ENCODE peak calls at places on chromosome 21, in seven cellular contexts. T is dorsolateral prefrontal cortex, V is cardiac fibroblast, M is uterus, I is astrocyte of the cerebellum, F is heart left ventricle, Q is ovary. N is an unnamed sample.

GRCh38 chr21:25560151-25560783 is 47.0 kb downstream of the MRPL39 start:
- DNase-seq in I (no peak), F (no peak), V (peak; percentile 21), Q (no peak), T (no peak), M (no peak), N (no peak)

GRCh38 chr21:43689556-43690337 is 29.2 kb upstream of the PDXK start:
- DNase-seq in V (no peak), F (no peak), Q (no peak), I (no peak), T (no peak), M (no peak), N (no peak)

GRCh38 chr21:45074048-45074817 is at the start of gene ADARB1:
- DNase-seq in Q (peak; percentile 61), V (peak; percentile 70), F (peak; percentile 68), T (peak; percentile 81), M (peak; percentile 66), I (no peak), N (peak; percentile 75)

GRCh38 chr21:38819051-38819718 is 13.5 kb downstream of the ETS2 start:
- DNase-seq in M (no peak), Q (no peak), F (no peak), V (no peak), T (no peak), I (no peak), N (no peak)

GRCh38 chr21:43918385-43918947 is 53.4 kb downstream of the AGPAT3 start:
- DNase-seq in Q (no peak), F (peak; percentile 39), T (peak; percentile 25), V (no peak), I (no peak), M (no peak), N (no peak)

GRCh38 chr21:22631066-22631465 is 1632.9 kb downstream of the NCAM2 start:
- DNase-seq in V (no peak), Q (no peak), M (no peak), T (no peak), F (no peak), I (no peak), N (no peak)

GRCh38 chr21:28186604-28187003 is 806.1 kb downstream of the LTN1 start:
- DNase-seq in I (no peak), M (no peak), F (no peak), V (no peak), Q (no peak), T (no peak), N (no peak)

GRCh38 chr21:26461500-26461899 is 111.6 kb downstream of the CYYR1 start:
- DNase-seq in V (no peak), F (no peak), M (no peak), Q (no peak), T (no peak), I (no peak), N (no peak)

GRCh38 chr21:26050857-26051256 is 119.7 kb downstream of the APP start:
- DNase-seq in Q (no peak), I (no peak), M (no peak), F (no peak), V (no peak), T (no peak), N (no peak)

GRCh38 chr21:45151484-45152115 is 77.2 kb downstream of the ADARB1 start:
- DNase-seq in I (no peak), Q (no peak), F (no peak), V (peak; percentile 38), M (no peak), T (no peak), N (no peak)

GRCh38 chr21:40507978-40508377 is 339.0 kb downstream of the DSCAM start:
- DNase-seq in M (no peak), I (peak; percentile 47), F (no peak), V (no peak), T (no peak), Q (no peak), N (no peak)

GRCh38 chr21:39050839-39051560 is 132.3 kb downstream of the PSMG1 start:
- DNase-seq in T (no peak), I (no peak), V (no peak), F (no peak), M (no peak), Q (no peak), N (no peak)

GRCh38 chr21:35635994-35636393 is 424.3 kb downstream of the SETD4 start:
- DNase-seq in I (no peak), M (no peak), T (no peak), Q (no peak), F (no peak), V (no peak), N (no peak)

GRCh38 chr21:42781981-42782722 is 97.2 kb downstream of the WDR4 start:
- DNase-seq in M (no peak), V (no peak), T (no peak), I (no peak), Q (peak; percentile 62), F (no peak), N (no peak)

GRCh38 chr21:32844653-32845443 is 73.3 kb upstream of the PAXBP1 start:
- DNase-seq in V (peak; percentile 62), M (no peak), Q (no peak), T (no peak), F (no peak), I (no peak), N (no peak)

GRCh38 chr21:40120944-40121575 is 253.8 kb downstream of the PCP4 start:
- DNase-seq in M (no peak), Q (no peak), T (no peak), V (peak; percentile 8), F (no peak), I (peak; percentile 34), N (no peak)

GRCh38 chr21:38766987-38767722 is 38.6 kb upstream of the ETS2 start:
- DNase-seq in Q (no peak), T (no peak), M (no peak), F (no peak), V (no peak), I (no peak), N (no peak)

GRCh38 chr21:43942621-43943020 is 69.5 kb upstream of the TRAPPC10 start:
- DNase-seq in F (no peak), V (no peak), T (no peak), Q (no peak), M (no peak), I (no peak), N (no peak)

GRCh38 chr21:39082656-39083376 is 100.4 kb downstream of the PSMG1 start:
- DNase-seq in I (no peak), T (no peak), V (no peak), F (no peak), Q (no peak), M (no peak), N (no peak)

GRCh38 chr21:46326110-46326703 is 2.3 kb downstream of the PCNT start:
- DNase-seq in M (no peak), V (no peak), Q (no peak), I (no peak), F (no peak), T (no peak), N (no peak)
- TF ChIP-seq CTCF in M (no peak), V (no peak), Q (no peak), I (no peak), F (no peak), T (no peak), N (peak; percentile 22)

GRCh38 chr21:17693801-17694200 is 81.1 kb upstream of the BTG3 start:
- DNase-seq in V (no peak), Q (no peak), I (no peak), M (no peak), F (no peak), T (no peak), N (no peak)

GRCh38 chr21:17690078-17690494 is 77.4 kb upstream of the BTG3 start:
- DNase-seq in I (no peak), Q (no peak), V (no peak), F (no peak), T (no peak), M (no peak), N (no peak)

GRCh38 chr21:17688912-17689874 is 76.5 kb upstream of the BTG3 start:
- DNase-seq in M (peak; percentile 85), F (peak; percentile 44), Q (peak; percentile 32), V (peak; percentile 73), I (peak; percentile 84), T (peak; percentile 45), N (no peak)
- TF ChIP-seq CTCF in M (no peak), F (no peak), Q (no peak), V (no peak), I (peak; percentile 14), T (no peak), N (peak; percentile 10)

GRCh38 chr21:36915701-36916075 is 50.8 kb downstream of the HLCS start:
- DNase-seq in I (no peak), Q (no peak), V (no peak), F (no peak), T (no peak), M (no peak), N (no peak)

GRCh38 chr21:36915014-36915700 is 51.3 kb downstream of the HLCS start:
- DNase-seq in Q (no peak), F (no peak), T (no peak), I (no peak), M (no peak), V (no peak), N (no peak)

GRCh38 chr21:36916718-36917117 is 49.8 kb downstream of the HLCS start:
- DNase-seq in F (no peak), M (no peak), V (no peak), Q (no peak), I (no peak), T (no peak), N (no peak)

GRCh38 chr21:36918291-36918690 is 48.2 kb downstream of the HLCS start:
- DNase-seq in V (no peak), I (no peak), M (no peak), F (no peak), Q (no peak), T (no peak), N (no peak)

GRCh38 chr21:36917487-36918158 is 48.8 kb downstream of the HLCS start:
- DNase-seq in I (no peak), Q (no peak), V (peak; percentile 73), T (no peak), F (no peak), M (no peak), N (no peak)
- TF ChIP-seq CTCF in I (peak; percentile 89), Q (no peak), V (peak; percentile 83), T (peak; percentile 46), F (peak; percentile 34), M (peak; percentile 24), N (peak; percentile 48)

GRCh38 chr21:37461494-37461893 is 94.9 kb downstream of the DYRK1A start:
- DNase-seq in Q (no peak), M (no peak), V (peak; percentile 34), T (no peak), F (no peak), I (no peak), N (no peak)

GRCh38 chr21:37460196-37460595 is 93.6 kb downstream of the DYRK1A start:
- DNase-seq in Q (no peak), M (no peak), F (no peak), V (no peak), T (no peak), I (no peak), N (no peak)

GRCh38 chr21:37458669-37459276 is 92.2 kb downstream of the DYRK1A start:
- DNase-seq in T (no peak), I (no peak), Q (no peak), F (no peak), M (no peak), V (no peak), N (no peak)

GRCh38 chr21:37462087-37462861 is 95.7 kb downstream of the DYRK1A start:
- DNase-seq in Q (no peak), V (no peak), F (no peak), I (no peak), M (no peak), T (no peak), N (no peak)

DNA sequence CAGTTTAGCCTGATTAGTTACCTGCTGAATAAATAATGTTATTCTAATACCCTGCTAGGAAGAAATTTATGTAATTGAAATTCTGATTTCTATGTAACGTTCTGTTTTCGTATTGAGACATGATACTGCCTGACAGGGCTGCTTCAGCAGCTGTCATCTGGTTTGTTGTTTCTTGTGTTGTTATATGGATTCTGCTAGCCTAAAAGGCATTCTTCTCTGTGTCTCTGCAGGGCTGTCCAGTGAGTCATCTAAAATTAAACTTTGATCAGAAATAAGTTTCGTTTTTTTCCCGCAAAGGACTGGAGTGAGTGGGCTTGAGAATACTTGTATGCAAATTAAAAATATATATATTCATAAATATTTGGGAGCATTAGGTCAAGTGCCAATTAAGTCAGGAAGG is 93.0 kb downstream of the DYRK1A start:
- DNase-seq in V (peak; percentile 38), Q (no peak), F (no peak), I (no peak), T (no peak), M (no peak), N (no peak)
- TF ChIP-seq CTCF in V (no peak), Q (no peak), F (no peak), I (no peak), T (no peak), M (no peak), N (no peak)